ENCODE peak calls at places on chromosomes 11 and 22, in five cellular contexts. One of them, this sample, is unnamed.
A peak's percentile ranks its signal among the peaks of the same experiment; 100 is the strongest.

GRCh38 chr11:1389932-1390587 is at the start of gene BRSK2:
- DNase-seq in T47D: no peak
- DNase-seq in KBM-7: no peak
- DNase-seq in left colon: no peak
- DNase-seq in H9: no peak
- DNase-seq in this sample: no peak

GRCh38 chr11:65953471-65953870 is 8.1 kb upstream of the SART1 start:
- DNase-seq in T47D: no peak
- DNase-seq in KBM-7: no peak
- DNase-seq in H9: no peak
- DNase-seq in left colon: no peak
- DNase-seq in this sample: no peak

GRCh38 chr22:38009000-38009806 is 24.8 kb upstream of the SOX10 start:
- DNase-seq in KBM-7: no peak
- DNase-seq in H9: no peak
- DNase-seq in left colon: no peak
- DNase-seq in T47D: no peak
- DNase-seq in this sample: no peak

GRCh38 chr11:47372422-47372821 is 5.9 kb downstream of the SPI1 start:
- DNase-seq in left colon: no peak
- DNase-seq in T47D: no peak
- DNase-seq in KBM-7: no peak
- DNase-seq in H9: no peak
- DNase-seq in this sample: no peak

GRCh38 chr11:119751281-119752060 is 22.5 kb upstream of the NECTIN1 start:
- DNase-seq in H9: no peak
- DNase-seq in KBM-7: peak; percentile 25
- DNase-seq in left colon: no peak
- DNase-seq in T47D: no peak
- DNase-seq in this sample: no peak

GRCh38 chr11:65787649-65788622 is 1.1 kb downstream of the OVOL1 start:
- DNase-seq in left colon: peak; percentile 91
- DNase-seq in H9: peak; percentile 86
- DNase-seq in T47D: no peak
- DNase-seq in KBM-7: peak; percentile 62
- DNase-seq in this sample: no peak

GRCh38 chr22:50728523-50728931 is 9.5 kb upstream of the ACR start:
- DNase-seq in T47D: no peak
- DNase-seq in H9: no peak
- DNase-seq in KBM-7: no peak
- DNase-seq in left colon: peak; percentile 20
- DNase-seq in this sample: no peak

GRCh38 chr11:90426442-90426841 is 203.6 kb upstream of the CHORDC1 start:
- DNase-seq in H9: no peak
- DNase-seq in KBM-7: peak; percentile 5
- DNase-seq in left colon: no peak
- DNase-seq in T47D: no peak
- DNase-seq in this sample: no peak

GRCh38 chr11:103959279-103959930 is 77.0 kb upstream of the DDI1 start:
- DNase-seq in KBM-7: peak; percentile 8
- DNase-seq in H9: no peak
- DNase-seq in left colon: no peak
- DNase-seq in T47D: no peak
- DNase-seq in this sample: no peak

GRCh38 chr22:43983808-43984207 is 28.6 kb downstream of the SAMM50 start:
- DNase-seq in KBM-7: no peak
- DNase-seq in T47D: no peak
- DNase-seq in left colon: no peak
- DNase-seq in H9: no peak
- DNase-seq in this sample: no peak

GRCh38 chr11:64677441-64678023 is 45.5 kb downstream of the NRXN2 start:
- DNase-seq in KBM-7: no peak
- DNase-seq in left colon: no peak
- DNase-seq in T47D: no peak
- DNase-seq in H9: no peak
- DNase-seq in this sample: no peak

GRCh38 chr11:113193894-113194293 is 120.5 kb upstream of the TTC12 start:
- DNase-seq in H9: no peak
- DNase-seq in KBM-7: no peak
- DNase-seq in T47D: no peak
- DNase-seq in left colon: no peak
- DNase-seq in this sample: no peak

GRCh38 chr22:30643055-30643875 is 7.7 kb downstream of the SLC35E4 start:
- DNase-seq in H9: no peak
- DNase-seq in left colon: no peak
- DNase-seq in KBM-7: no peak
- DNase-seq in T47D: no peak
- DNase-seq in this sample: no peak

GRCh38 chr11:92765965-92766371 is 203.5 kb upstream of the MTNR1B start:
- DNase-seq in T47D: peak; percentile 43
- DNase-seq in KBM-7: peak; percentile 69
- DNase-seq in H9: peak; percentile 57
- DNase-seq in left colon: no peak
- DNase-seq in this sample: peak; percentile 24

GRCh38 chr11:64998141-64998540 is 1.4 kb upstream of the BATF2 start:
- DNase-seq in left colon: no peak
- DNase-seq in T47D: peak; percentile 58
- DNase-seq in KBM-7: no peak
- DNase-seq in H9: no peak
- DNase-seq in this sample: no peak

GRCh38 chr11:60175860-60176275 is 7.0 kb downstream of the MS4A6A start:
- DNase-seq in H9: no peak
- DNase-seq in T47D: no peak
- DNase-seq in left colon: no peak
- DNase-seq in KBM-7: no peak
- DNase-seq in this sample: no peak

GRCh38 chr11:102251423-102251822 is 65.9 kb upstream of the BIRC3 start:
- DNase-seq in T47D: no peak
- DNase-seq in KBM-7: no peak
- DNase-seq in left colon: no peak
- DNase-seq in H9: no peak
- DNase-seq in this sample: no peak

GRCh38 chr11:79241205-79241604 is 199.6 kb downstream of the TENM4 start:
- DNase-seq in H9: no peak
- DNase-seq in T47D: no peak
- DNase-seq in left colon: no peak
- DNase-seq in KBM-7: no peak
- DNase-seq in this sample: no peak

GRCh38 chr11:33557201-33557600 is 143.4 kb downstream of the C11orf91 start:
- DNase-seq in KBM-7: no peak
- DNase-seq in left colon: no peak
- DNase-seq in T47D: peak; percentile 92
- DNase-seq in H9: no peak
- DNase-seq in this sample: no peak

GRCh38 chr11:106875013-106875412 is 143.3 kb downstream of the GUCY1A2 start:
- DNase-seq in KBM-7: no peak
- DNase-seq in T47D: no peak
- DNase-seq in left colon: no peak
- DNase-seq in H9: no peak
- DNase-seq in this sample: no peak

GRCh38 chr11:130042093-130042591 is 27.6 kb upstream of the APLP2 start:
- DNase-seq in H9: no peak
- DNase-seq in T47D: peak; percentile 86
- DNase-seq in KBM-7: no peak
- DNase-seq in left colon: no peak
- DNase-seq in this sample: no peak